ENCODE peak calls at places on chromosomes 2 and 18, in four cellular contexts. F is aorta, T is upper lobe of right lung, W is AG04450. Y is an unnamed sample.
A peak's percentile ranks its signal among the peaks of the same experiment; 100 is the strongest.

GRCh38 chr2:188701836-188702235 is 272.3 kb upstream of the COL3A1 start:
- DNase-seq in F (no peak), T (no peak), W (no peak), Y (peak; percentile 63)

GRCh38 chr2:3459185-3460015 is 59.9 kb downstream of the ADI1 start:
- DNase-seq in F (peak; percentile 66), T (peak; percentile 91), W (no peak), Y (no peak)

GRCh38 chr18:76687271-76688006 is 134.9 kb upstream of the ZNF236 start:
- DNase-seq in F (no peak), T (no peak), W (no peak), Y (no peak)

GRCh38 chr2:122191331-122191730 is 435.9 kb downstream of the TSN start:
- DNase-seq in F (no peak), T (no peak), W (no peak), Y (peak; percentile 83)

GRCh38 chr2:240618776-240619175 is 6.5 kb upstream of the GPR35 start:
- DNase-seq in F (no peak), T (peak; percentile 62), W (no peak), Y (no peak)

GRCh38 chr2:177651833-177652232 is 259.3 kb downstream of the AGPS start:
- DNase-seq in F (no peak), T (no peak), W (no peak), Y (peak; percentile 10)

GRCh38 chr2:206212673-206213513 is 53.2 kb downstream of the EEF1B2 start:
- DNase-seq in F (no peak), T (no peak), W (no peak), Y (peak; percentile 80)

GRCh38 chr18:3624818-3625716 is 175.1 kb downstream of the TGIF1 start:
- DNase-seq in F (no peak), T (no peak), W (peak; percentile 86), Y (peak; percentile 7)

GRCh38 chr2:126771094-126771493 is 115.1 kb downstream of the GYPC start:
- DNase-seq in F (peak; percentile 33), T (peak; percentile 33), W (no peak), Y (no peak)

GRCh38 chr2:9390991-9391390 is 32.3 kb downstream of the ITGB1BP1 start:
- DNase-seq in F (peak; percentile 54), T (no peak), W (no peak), Y (no peak)

GRCh38 chr18:44915213-44915612 is 234.5 kb downstream of the SETBP1 start:
- DNase-seq in F (no peak), T (no peak), W (no peak), Y (no peak)

GRCh38 chr2:144421606-144422510 is 98.1 kb downstream of the ZEB2 start:
- DNase-seq in F (no peak), T (no peak), W (no peak), Y (no peak)

DNA sequence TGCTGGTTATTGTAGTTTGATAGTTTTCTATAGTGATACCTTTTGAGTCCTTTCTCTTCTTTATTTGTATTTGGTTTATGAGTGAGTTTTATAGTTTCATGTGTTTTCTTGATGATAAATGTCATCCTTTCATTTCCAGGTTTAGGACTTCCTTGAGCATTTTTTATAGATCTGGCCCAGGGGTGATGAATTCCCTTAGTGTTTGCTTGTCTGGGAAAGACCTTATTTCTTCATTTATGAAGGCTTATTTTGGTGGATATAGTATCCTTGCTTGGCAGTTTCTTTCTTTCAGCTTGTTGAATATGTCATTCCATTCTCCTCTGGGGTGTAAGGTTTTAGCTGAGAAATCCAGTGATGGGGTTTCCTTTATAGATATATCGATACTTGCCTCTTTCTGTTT is 53.9 kb downstream of the OTX1 start:
- DNase-seq in F (no peak), T (no peak), W (no peak), Y (no peak)
- H3K9me3 ChIP-seq in F (peaks cover 12% of the 10 kb centered on the region), T (peaks cover 5% of the 10 kb centered on the region), W (no peaks in the 10 kb centered on the region), Y (no peaks in the 10 kb centered on the region)

DNA sequence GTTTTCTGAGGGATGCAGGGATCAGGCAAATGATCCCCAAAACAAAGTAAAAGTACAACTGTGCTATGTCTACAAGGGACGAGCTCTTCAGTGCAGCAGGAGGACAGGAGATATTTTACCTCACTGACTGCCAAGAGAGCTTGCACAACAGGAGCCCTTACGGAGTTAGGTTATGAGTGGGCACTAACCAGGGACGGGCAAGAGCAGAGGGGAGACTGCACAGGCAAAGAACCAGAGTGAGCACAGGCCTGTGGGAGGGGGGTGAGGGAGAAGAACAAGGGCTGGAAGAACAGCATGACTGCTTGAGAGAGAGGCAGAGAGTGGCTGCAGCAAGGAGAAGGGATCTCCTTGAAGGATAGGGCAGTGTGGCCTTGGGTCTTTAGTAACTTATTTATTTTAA is 101.1 kb upstream of the PID1 start:
- DNase-seq in F (no peak), T (no peak), W (no peak), Y (peak; percentile 30)
- H3K9me3 ChIP-seq in F (no peaks in the 10 kb centered on the region), T (peaks cover 6% of the 10 kb centered on the region), W (no peaks in the 10 kb centered on the region), Y (no peaks in the 10 kb centered on the region)

DNA sequence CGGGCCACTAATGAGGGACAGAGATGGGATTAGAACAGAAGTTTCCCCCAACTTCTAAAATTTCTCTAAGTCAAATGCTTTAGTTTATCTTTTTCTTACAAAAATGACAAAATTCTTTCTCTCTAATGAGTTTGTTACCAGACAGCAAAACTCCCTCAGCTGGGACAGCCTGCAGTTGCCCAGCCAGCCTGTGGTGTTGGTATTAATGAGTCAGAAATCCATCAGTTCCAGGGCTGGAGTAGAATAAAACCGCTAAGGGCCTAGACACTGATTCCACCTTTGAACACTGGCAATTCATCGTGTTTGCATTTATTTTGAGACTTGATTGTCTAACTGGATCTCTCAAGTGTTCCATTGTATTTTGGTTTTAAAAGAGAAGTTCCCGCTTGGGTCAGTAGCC is 38.3 kb upstream of the SMAD2 start:
- DNase-seq in F (no peak), T (no peak), W (no peak), Y (no peak)
- H3K9me3 ChIP-seq in F (no peaks in the 10 kb centered on the region), T (no peaks in the 10 kb centered on the region), W (no peaks in the 10 kb centered on the region), Y (no peaks in the 10 kb centered on the region)

GRCh38 chr18:78607221-78607620 is 372.4 kb upstream of the SALL3 start:
- DNase-seq in F (peak; percentile 25), T (no peak), W (no peak), Y (no peak)
- H3K9me3 ChIP-seq in F (no peaks in the 10 kb centered on the region), T (no peaks in the 10 kb centered on the region), W (peaks cover 73% of the 10 kb centered on the region), Y (no peaks in the 10 kb centered on the region)

DNA sequence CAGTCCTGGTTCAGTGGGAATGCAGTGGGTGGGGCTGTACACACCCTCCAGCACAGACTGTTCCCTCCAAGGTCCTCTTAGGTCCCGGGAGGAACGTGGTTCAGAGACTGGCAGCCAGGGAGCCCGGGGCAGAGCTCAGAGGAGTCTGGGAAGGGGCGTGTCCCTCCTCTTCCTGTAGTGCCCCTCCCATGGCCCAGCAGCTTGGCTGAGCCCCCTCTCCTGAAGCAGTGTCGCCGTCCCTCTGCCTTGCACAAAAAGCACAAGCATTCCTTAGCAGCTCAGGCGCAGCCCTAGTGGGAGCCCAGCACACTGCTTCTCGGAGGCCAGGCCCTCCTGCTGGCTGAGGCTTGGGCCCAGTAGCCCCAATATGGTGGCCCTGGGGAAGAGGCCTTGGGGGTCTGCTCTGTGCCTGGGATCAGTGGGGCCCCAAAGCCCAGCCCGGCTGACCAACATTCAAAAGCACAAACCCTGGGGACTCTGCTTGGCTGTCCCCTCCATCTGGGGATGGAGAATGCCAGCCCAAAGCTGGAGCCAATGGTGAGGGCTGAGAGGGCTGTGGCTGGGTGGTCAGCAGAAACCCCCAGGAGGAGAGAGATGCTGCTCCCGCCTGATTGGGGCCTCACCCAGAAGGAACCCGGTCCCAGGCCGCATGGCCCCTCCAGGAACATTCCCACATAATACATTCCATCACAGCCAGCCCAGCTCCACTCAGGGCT is 17.5 kb upstream of the FAHD2A start:
- DNase-seq in F (peak; percentile 74), T (peak; percentile 49), W (no peak), Y (no peak)
- H3K9me3 ChIP-seq in F (no peaks in the 10 kb centered on the region), T (no peaks in the 10 kb centered on the region), W (no peaks in the 10 kb centered on the region), Y (no peaks in the 10 kb centered on the region)